ENCODE peak calls at places on chromosomes 1 and 21, in eight cellular contexts. V, G, S, L, F, P, Q and H are unnamed samples.

GRCh38 chr1:245768596-245768995 is 613.8 kb downstream of the KIF26B start:
- DNase-seq in V (no peak), G (no peak), S (no peak), L (no peak), F (no peak), P (no peak), Q (no peak), H (no peak)

GRCh38 chr1:161484613-161485012 is 20.6 kb upstream of the FCGR2A start:
- DNase-seq in V (no peak), G (no peak), S (no peak), L (no peak), F (no peak), P (no peak), Q (no peak), H (no peak)

GRCh38 chr1:108628666-108629065 is 32.2 kb downstream of the HENMT1 start:
- DNase-seq in V (no peak), G (no peak), S (no peak), L (no peak), F (no peak), P (no peak), Q (no peak), H (no peak)

GRCh38 chr1:43300661-43301094 is at the start of gene TIE1:
- DNase-seq in V (no peak), G (no peak), S (no peak), L (no peak), F (no peak), P (no peak), Q (peak), H (no peak)

GRCh38 chr1:111422546-111423391 is 4.8 kb downstream of the OVGP1 start:
- DNase-seq in V (no peak), G (peak), S (no peak), L (no peak), F (peak), P (peak), Q (no peak), H (no peak)

GRCh38 chr1:235919127-235919796 is 52.6 kb upstream of the LYST start:
- DNase-seq in V (no peak), G (no peak), S (no peak), L (no peak), F (no peak), P (no peak), Q (no peak), H (no peak)

GRCh38 chr1:10753279-10753678 is 43.2 kb downstream of the CASZ1 start:
- DNase-seq in V (no peak), G (no peak), S (no peak), L (no peak), F (no peak), P (no peak), Q (no peak), H (no peak)

GRCh38 chr1:52426391-52426790 is 22.0 kb downstream of the PRPF38A start:
- DNase-seq in V (no peak), G (no peak), S (no peak), L (no peak), F (no peak), P (no peak), Q (no peak), H (no peak)

GRCh38 chr1:1325288-1326074 is 879 bp downstream of the CPTP start:
- DNase-seq in V (no peak), G (peak), S (no peak), L (no peak), F (peak), P (no peak), Q (peak), H (peak)

DNA sequence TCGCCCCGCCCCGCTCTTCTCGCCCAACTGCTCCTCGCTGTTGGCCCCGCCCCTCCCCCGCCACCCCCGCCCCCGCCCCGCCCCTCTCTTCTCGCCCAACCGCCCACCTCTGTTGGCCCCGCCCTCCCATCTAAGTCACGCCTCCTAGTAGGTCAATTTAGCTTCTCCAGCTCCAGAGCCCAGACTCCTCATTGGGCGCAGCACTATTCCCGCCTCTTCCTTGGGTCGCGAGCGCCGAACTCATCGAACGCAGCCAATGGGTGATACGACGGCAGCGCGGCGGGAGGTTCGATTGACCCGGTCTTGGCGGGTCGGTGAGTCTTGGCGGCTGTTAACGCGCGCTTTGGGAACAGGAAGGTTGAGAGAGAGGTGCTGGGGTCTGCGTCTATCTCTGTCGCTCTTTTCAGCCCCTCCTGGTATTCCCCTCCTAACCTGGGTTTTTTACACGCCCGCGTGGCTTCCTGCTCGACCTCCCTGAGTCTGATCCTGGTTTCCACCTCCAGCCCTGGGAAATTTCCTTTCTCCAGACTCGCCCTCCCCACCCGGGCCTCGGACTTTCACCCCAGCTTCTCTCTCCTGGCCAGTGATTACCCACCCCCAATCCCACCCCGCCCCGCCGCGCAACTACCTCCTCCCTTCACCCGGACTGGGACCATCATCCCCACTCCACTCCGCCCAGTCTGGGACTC is at the start of gene RAD54L:
- DNase-seq in V (peak), G (peak), S (peak), L (peak), F (peak), P (peak), Q (peak), H (peak)
- TF ChIP-seq POLR2AphosphoS5 in V (peak), G (peak), S (peak), L (peak), F (peak), P (peak), Q (peak), H (peak)

GRCh38 chr1:85048296-85049064 is at the start of gene MCOLN3:
- DNase-seq in V (peak), G (peak), S (no peak), L (peak), F (no peak), P (peak), Q (no peak), H (peak)
- TF ChIP-seq POLR2A in V (peak), G (no peak), S (no peak), L (no peak), F (no peak), P (no peak), Q (no peak), H (no peak)

GRCh38 chr21:14243461-14243860 is 27.5 kb downstream of the RBM11 start:
- DNase-seq in V (no peak), G (no peak), S (no peak), L (no peak), F (no peak), P (no peak), Q (no peak), H (no peak)

GRCh38 chr21:14241322-14241721 is 25.4 kb downstream of the RBM11 start:
- DNase-seq in V (no peak), G (no peak), S (no peak), L (no peak), F (no peak), P (no peak), Q (no peak), H (no peak)

GRCh38 chr21:14243877-14244276 is 27.9 kb downstream of the RBM11 start:
- DNase-seq in V (no peak), G (no peak), S (no peak), L (no peak), F (no peak), P (no peak), Q (no peak), H (no peak)

DNA sequence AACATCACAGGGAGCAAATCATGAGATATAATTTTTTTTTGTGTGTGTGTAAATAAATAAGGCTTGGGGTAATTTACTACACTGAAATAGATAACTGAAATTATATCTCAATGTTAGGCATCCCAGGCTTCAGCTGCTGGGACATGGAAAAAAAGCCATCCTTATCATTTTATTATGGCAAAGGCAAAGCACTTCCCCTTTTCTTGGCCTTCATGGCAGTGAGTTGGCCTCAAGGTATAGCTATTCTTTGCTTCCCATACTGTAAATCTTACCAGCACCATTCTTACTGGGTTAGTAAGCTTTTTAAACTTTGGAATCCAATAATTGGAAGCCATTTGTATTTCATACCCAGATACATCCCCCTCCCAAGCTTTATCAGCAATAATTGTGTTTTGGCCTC is 29.0 kb downstream of the RBM11 start:
- DNase-seq in V (no peak), G (no peak), S (no peak), L (no peak), F (no peak), P (no peak), Q (no peak), H (no peak)
- TF ChIP-seq POLR2AphosphoS5 in V (no peak), G (no peak), S (no peak), L (no peak), F (no peak), P (no peak), Q (no peak), H (no peak)

DNA sequence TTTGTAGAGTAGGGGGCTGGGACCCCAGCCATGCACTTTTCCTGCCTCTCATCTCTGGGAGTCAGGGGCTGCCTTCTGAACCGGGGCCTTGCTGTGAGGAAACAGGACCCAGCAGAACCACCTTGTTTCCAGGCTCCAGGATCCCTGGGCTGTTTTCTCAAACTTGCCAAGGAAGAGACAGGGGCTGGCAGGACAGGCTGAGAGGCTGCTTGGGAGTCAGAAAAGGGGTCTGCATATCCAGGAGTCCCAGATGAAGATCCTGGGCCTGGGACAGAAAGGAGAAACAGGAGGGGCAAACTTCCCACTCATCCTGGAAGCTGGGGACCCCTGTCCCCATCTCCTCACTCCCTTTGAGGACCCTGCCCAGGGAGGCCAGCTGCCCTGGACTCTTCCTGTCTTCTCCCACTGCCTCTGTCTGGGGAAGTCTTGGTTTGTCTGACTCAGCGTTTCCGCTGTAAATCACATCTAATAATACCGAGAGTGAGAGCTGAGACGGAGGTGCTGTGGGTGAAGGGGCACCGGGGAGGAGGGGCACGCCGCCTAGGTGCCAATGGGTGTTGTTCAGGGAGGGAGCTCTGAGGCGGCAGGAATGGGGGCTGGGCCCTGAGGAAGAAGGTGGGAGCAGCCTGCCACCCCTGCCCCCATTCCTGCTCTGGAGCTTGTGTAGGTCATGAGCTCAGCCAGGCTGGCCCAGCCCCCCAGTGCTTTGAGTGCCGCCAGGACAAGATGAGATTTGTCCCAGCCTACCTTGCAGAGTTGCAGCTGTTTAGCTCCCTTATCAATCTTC is 16.7 kb downstream of the POU3F1 start:
- DNase-seq in V (no peak), G (no peak), S (no peak), L (peak), F (no peak), P (no peak), Q (peak), H (peak)
- TF ChIP-seq POLR2A in V (no peak), G (no peak), S (no peak), L (no peak), F (no peak), P (no peak), Q (no peak), H (no peak)

GRCh38 chr1:159891275-159892157 is 8.4 kb downstream of the CFAP45 start:
- DNase-seq in V (peak), G (peak), S (peak), L (no peak), F (peak), P (peak), Q (peak), H (peak)
- TF ChIP-seq POLR2AphosphoS5 in V (peak), G (no peak), S (no peak), L (no peak), F (peak), P (peak), Q (peak), H (no peak)